ENCODE peak calls at places on chromosomes 13 and 19, in four cellular contexts. G, O, X and Z are unnamed samples.
A peak's percentile ranks its signal among the peaks of the same experiment; 100 is the strongest.

GRCh38 chr19:5460748-5461147 is 5.5 kb downstream of the ZNRF4 start:
- DNase-seq in X (no peak), O (no peak), G (no peak), Z (no peak)

GRCh38 chr13:91805605-91806004 is 407.2 kb downstream of the GPC5 start:
- DNase-seq in X (no peak), O (no peak), G (no peak), Z (no peak)

GRCh38 chr13:52003551-52003950 is 7.7 kb downstream of the ATP7B start:
- DNase-seq in O (no peak), X (no peak), G (no peak), Z (no peak)

GRCh38 chr19:54523403-54523802 is 20.8 kb downstream of the LAIR2 start:
- DNase-seq in X (no peak), G (no peak), O (no peak), Z (no peak)

GRCh38 chr13:46648166-46648607 is 95.2 kb downstream of the LRCH1 start:
- DNase-seq in G (no peak), X (peak; percentile 68), O (no peak), Z (peak; percentile 49)

GRCh38 chr19:55489711-55490477 is 1.7 kb downstream of the SSC5D start:
- DNase-seq in X (no peak), G (no peak), O (no peak), Z (no peak)

GRCh38 chr19:45424191-45425058 is 708 bp upstream of the ERCC1 start:
- DNase-seq in X (peak; percentile 70), G (peak; percentile 73), O (peak; percentile 94), Z (peak; percentile 77)

GRCh38 chr19:1112254-1113208 is 8.7 kb downstream of the GPX4 start:
- DNase-seq in O (no peak), X (peak; percentile 93), G (peak; percentile 82), Z (peak; percentile 51)

GRCh38 chr19:5775668-5776309 is 8.8 kb downstream of the PRR22 start:
- DNase-seq in O (peak; percentile 40), X (no peak), G (no peak), Z (peak; percentile 43)

GRCh38 chr13:98447881-98448641 is 128.8 kb downstream of the STK24 start:
- DNase-seq in X (no peak), O (no peak), G (no peak), Z (peak; percentile 39)

GRCh38 chr13:111610077-111610476 is 289.6 kb downstream of the TEX29 start:
- DNase-seq in O (no peak), X (no peak), G (no peak), Z (no peak)

GRCh38 chr19:51493776-51494175 is 7.8 kb downstream of the SIGLEC12 start:
- DNase-seq in X (no peak), O (no peak), G (no peak), Z (no peak)

GRCh38 chr19:4360641-4361151 is 17.3 kb downstream of the MPND start:
- DNase-seq in O (no peak), X (no peak), G (peak; percentile 49), Z (no peak)

GRCh38 chr13:23620211-23620610 is 50.0 kb downstream of the TNFRSF19 start:
- DNase-seq in X (no peak), O (no peak), G (no peak), Z (no peak)

GRCh38 chr19:57227461-57227860 is 3.4 kb upstream of the AURKC start:
- DNase-seq in G (no peak), X (no peak), O (no peak), Z (no peak)

GRCh38 chr19:14162871-14163297 is 26.5 kb upstream of the ASF1B start:
- DNase-seq in X (no peak), O (no peak), G (no peak), Z (no peak)

GRCh38 chr13:40236566-40237168 is 429.8 kb downstream of the FOXO1 start:
- DNase-seq in X (no peak), O (no peak), G (no peak), Z (peak; percentile 28)

GRCh38 chr19:44808463-44809371 is at the start of gene BCAM:
- DNase-seq in O (peak; percentile 20), X (peak; percentile 68), G (peak; percentile 83), Z (peak; percentile 90)

GRCh38 chr13:45339867-45340266 is 1.1 kb downstream of the TPT1 start:
- DNase-seq in G (no peak), O (no peak), X (no peak), Z (no peak)

GRCh38 chr13:80048802-80049201 is 292.1 kb downstream of the SPRY2 start:
- DNase-seq in O (peak; percentile 98), X (peak; percentile 66), G (peak; percentile 79), Z (peak; percentile 44)

GRCh38 chr19:29378543-29379105 is 147.2 kb upstream of the VSTM2B start:
- DNase-seq in G (peak; percentile 1), X (peak; percentile 3), O (no peak), Z (no peak)

GRCh38 chr13:99434258-99434788 is 66.9 kb upstream of the TM9SF2 start:
- DNase-seq in G (no peak), O (no peak), X (no peak), Z (no peak)

GRCh38 chr13:35736876-35737275 is 260.4 kb upstream of the MAB21L1 start:
- DNase-seq in G (no peak), O (no peak), X (no peak), Z (no peak)

GRCh38 chr13:84433024-84433423 is 550.8 kb upstream of the SLITRK1 start:
- DNase-seq in G (no peak), O (no peak), X (no peak), Z (no peak)

GRCh38 chr13:97142452-97142851 is 79.7 kb upstream of the MBNL2 start:
- DNase-seq in G (no peak), O (peak; percentile 47), X (peak; percentile 77), Z (peak; percentile 45)

GRCh38 chr13:92255533-92255932 is 857.1 kb downstream of the GPC5 start:
- DNase-seq in G (no peak), X (no peak), O (no peak), Z (no peak)

GRCh38 chr13:28492527-28493367 is 2.2 kb downstream of the FLT1 start:
- DNase-seq in X (no peak), G (no peak), O (no peak), Z (no peak)

GRCh38 chr13:30841161-30841560 is 64.9 kb upstream of the MEDAG start:
- DNase-seq in O (no peak), G (no peak), X (no peak), Z (no peak)

GRCh38 chr19:40502647-40503046 is 35.8 kb downstream of the SPTBN4 start:
- DNase-seq in X (no peak), G (no peak), O (no peak), Z (peak; percentile 48)

GRCh38 chr13:76758257-76758656 is 127.9 kb downstream of the KCTD12 start:
- DNase-seq in G (no peak), X (no peak), O (peak; percentile 65), Z (no peak)

GRCh38 chr13:31982124-31982523 is 49.5 kb upstream of the FRY start:
- DNase-seq in G (no peak), X (no peak), O (no peak), Z (no peak)

GRCh38 chr19:45169602-45170001 is 8.4 kb downstream of the TRAPPC6A start:
- DNase-seq in O (no peak), G (no peak), X (no peak), Z (no peak)

GRCh38 chr19:50412419-50412818 is 6.3 kb upstream of the SPIB start:
- DNase-seq in G (no peak), O (no peak), X (no peak), Z (no peak)

GRCh38 chr13:59352600-59352999 is 811.1 kb downstream of the DIAPH3 start:
- DNase-seq in G (no peak), O (no peak), X (no peak), Z (peak; percentile 42)

GRCh38 chr13:30422056-30422914 is at the start of gene UBE2L5:
- DNase-seq in O (peak; percentile 33), X (peak; percentile 73), G (peak; percentile 88), Z (peak; percentile 77)

GRCh38 chr19:50728084-50728737 is 5.0 kb downstream of the CLEC11A start:
- DNase-seq in O (peak; percentile 82), X (peak; percentile 48), G (peak; percentile 83), Z (peak; percentile 64)